ENCODE peak calls at places on chromosomes 13 and 19, in eight cellular contexts. Q, Z, G, L, U, V, C and T are unnamed samples.

GRCh38 chr19:48290341-48290922 is 20.6 kb downstream of the ZNF114 start:
- DNase-seq in Q (no peak), C (no peak), L (peak), V (peak), G (no peak), U (no peak), Z (peak), T (no peak)

GRCh38 chr13:79385694-79386093 is 20.4 kb downstream of the RBM26 start:
- DNase-seq in Q (no peak), V (peak), Z (no peak), U (no peak), G (no peak), L (no peak), C (no peak), T (no peak)

GRCh38 chr13:111114362-111115050 is 604 bp upstream of the ARHGEF7 start:
- DNase-seq in C (no peak), Q (no peak), G (no peak), Z (no peak), V (peak), U (peak), L (peak), T (no peak)

GRCh38 chr19:16594681-16595091 is 22.5 kb upstream of the SLC35E1 start:
- DNase-seq in U (peak), L (no peak), G (no peak), V (no peak), Q (no peak), C (no peak), Z (no peak), T (no peak)

GRCh38 chr13:39451301-39451700 is 151.7 kb downstream of the LHFPL6 start:
- DNase-seq in V (no peak), Z (peak), U (no peak), G (no peak), L (no peak), Q (no peak), C (no peak), T (no peak)

GRCh38 chr13:48485447-48485846 is 47.4 kb downstream of the RCBTB2 start:
- DNase-seq in Z (no peak), L (no peak), C (no peak), U (no peak), V (no peak), G (no peak), Q (no peak), T (no peak)

GRCh38 chr13:42547615-42548014 is 26.3 kb upstream of the TNFSF11 start:
- DNase-seq in Z (no peak), C (no peak), U (no peak), Q (no peak), G (no peak), V (no peak), L (no peak), T (no peak)

GRCh38 chr19:305240-306150 is 14.3 kb upstream of the PLPP2 start:
- DNase-seq in U (no peak), L (no peak), Q (no peak), C (no peak), V (no peak), G (no peak), Z (no peak), T (no peak)

GRCh38 chr13:75440100-75440499 is 41.9 kb downstream of the TBC1D4 start:
- DNase-seq in C (no peak), V (no peak), L (no peak), Q (no peak), Z (no peak), U (no peak), G (no peak), T (no peak)

GRCh38 chr13:27372896-27373295 is 51.5 kb upstream of the GTF3A start:
- DNase-seq in U (no peak), V (no peak), C (no peak), G (no peak), Z (no peak), L (no peak), Q (no peak), T (no peak)

GRCh38 chr13:76828316-76828741 is 57.9 kb downstream of the KCTD12 start:
- DNase-seq in Q (no peak), Z (no peak), V (peak), C (no peak), G (no peak), U (no peak), L (no peak), T (no peak)

GRCh38 chr19:38004505-38005223 is 97.7 kb downstream of the SIPA1L3 start:
- DNase-seq in Q (peak), C (peak), Z (peak), L (peak), G (no peak), U (no peak), V (peak), T (peak)

GRCh38 chr13:38002596-38002995 is 133.0 kb upstream of the TRPC4 start:
- DNase-seq in U (no peak), C (no peak), L (no peak), Q (no peak), Z (no peak), V (no peak), G (no peak), T (no peak)

GRCh38 chr13:44313674-44314073 is 60.0 kb upstream of the SERP2 start:
- DNase-seq in L (peak), C (no peak), Q (no peak), U (no peak), G (no peak), V (peak), Z (no peak), T (no peak)

GRCh38 chr19:35556025-35556590 is 7.3 kb downstream of the ATP4A start:
- DNase-seq in G (no peak), U (no peak), Z (no peak), V (no peak), Q (no peak), C (no peak), L (no peak), T (no peak)

GRCh38 chr19:29640231-29640630 is 25.0 kb upstream of the PLEKHF1 start:
- DNase-seq in G (no peak), V (no peak), U (no peak), L (no peak), Z (no peak), Q (no peak), C (peak), T (no peak)

GRCh38 chr19:18742324-18742723 is 48.8 kb downstream of the COMP start:
- DNase-seq in C (no peak), Q (no peak), L (no peak), Z (no peak), G (no peak), U (no peak), V (no peak), T (no peak)

GRCh38 chr19:41584931-41585330 is 9.0 kb downstream of the CEACAM21 start:
- DNase-seq in L (no peak), G (no peak), V (no peak), Z (no peak), C (peak), U (no peak), Q (no peak), T (no peak)

GRCh38 chr13:99686944-99687382 is 185.7 kb downstream of the TM9SF2 start:
- DNase-seq in C (no peak), G (no peak), Z (no peak), V (no peak), Q (no peak), L (peak), U (no peak), T (no peak)

GRCh38 chr19:20079487-20079886 is 1.7 kb downstream of the ZNF90 start:
- DNase-seq in V (peak), L (no peak), G (no peak), C (no peak), Q (no peak), U (no peak), Z (no peak), T (no peak)

GRCh38 chr13:71813187-71813586 is 53.8 kb downstream of the DACH1 start:
- DNase-seq in L (no peak), U (no peak), G (no peak), Q (no peak), Z (no peak), V (no peak), C (no peak), T (no peak)